ENCODE peak calls at places on chromosomes 1 and 21, in seven cellular contexts. One of them, this sample, is unnamed.
A peak's percentile ranks its signal among the peaks of the same experiment; 100 is the strongest.

GRCh38 chr1:41448831-41449230 is 35.7 kb downstream of the EDN2 start:
- DNase-seq in GM06990: no peak
- DNase-seq in heart left ventricle: no peak
- DNase-seq in body of pancreas: no peak
- DNase-seq in left ventricle myocardium inferior: no peak
- DNase-seq in PC-9: no peak
- DNase-seq in ovary: no peak
- DNase-seq in this sample: no peak

GRCh38 chr1:28416509-28417194 is 47.1 kb downstream of the PHACTR4 start:
- DNase-seq in PC-9: no peak
- DNase-seq in left ventricle myocardium inferior: no peak
- DNase-seq in body of pancreas: no peak
- DNase-seq in heart left ventricle: no peak
- DNase-seq in ovary: no peak
- DNase-seq in GM06990: no peak
- DNase-seq in this sample: no peak

GRCh38 chr1:25615563-25616079 is 970 bp upstream of the MAN1C1 start:
- DNase-seq in body of pancreas: no peak
- DNase-seq in GM06990: no peak
- DNase-seq in heart left ventricle: no peak
- DNase-seq in PC-9: no peak
- DNase-seq in ovary: no peak
- DNase-seq in left ventricle myocardium inferior: no peak
- DNase-seq in this sample: no peak

GRCh38 chr1:53121319-53122172 is 20.9 kb downstream of the SLC1A7 start:
- DNase-seq in heart left ventricle: peak; percentile 85
- DNase-seq in left ventricle myocardium inferior: peak; percentile 69
- DNase-seq in body of pancreas: peak; percentile 41
- DNase-seq in GM06990: no peak
- DNase-seq in ovary: peak; percentile 83
- DNase-seq in PC-9: no peak
- DNase-seq in this sample: no peak

GRCh38 chr1:117367769-117368059 is 465 bp downstream of the MAN1A2 start:
- DNase-seq in ovary: no peak
- DNase-seq in left ventricle myocardium inferior: no peak
- DNase-seq in PC-9: no peak
- DNase-seq in body of pancreas: no peak
- DNase-seq in heart left ventricle: no peak
- DNase-seq in GM06990: no peak
- DNase-seq in this sample: no peak

GRCh38 chr1:225713281-225713680 is 60.4 kb upstream of the ENAH start:
- DNase-seq in heart left ventricle: no peak
- DNase-seq in GM06990: no peak
- DNase-seq in left ventricle myocardium inferior: no peak
- DNase-seq in body of pancreas: no peak
- DNase-seq in PC-9: no peak
- DNase-seq in ovary: no peak
- DNase-seq in this sample: no peak

GRCh38 chr1:218851601-218852000 is 322.1 kb upstream of the LYPLAL1 start:
- DNase-seq in left ventricle myocardium inferior: no peak
- DNase-seq in PC-9: no peak
- DNase-seq in GM06990: no peak
- DNase-seq in body of pancreas: no peak
- DNase-seq in heart left ventricle: no peak
- DNase-seq in ovary: no peak
- DNase-seq in this sample: no peak

GRCh38 chr1:64133036-64133435 is 70.4 kb upstream of the UBE2U start:
- DNase-seq in heart left ventricle: no peak
- DNase-seq in body of pancreas: peak; percentile 13
- DNase-seq in left ventricle myocardium inferior: no peak
- DNase-seq in GM06990: no peak
- DNase-seq in PC-9: peak; percentile 94
- DNase-seq in ovary: no peak
- DNase-seq in this sample: peak; percentile 76

GRCh38 chr1:215416497-215416896 is 150.6 kb upstream of the KCTD3 start:
- DNase-seq in left ventricle myocardium inferior: no peak
- DNase-seq in GM06990: no peak
- DNase-seq in ovary: no peak
- DNase-seq in PC-9: no peak
- DNase-seq in body of pancreas: no peak
- DNase-seq in heart left ventricle: no peak
- DNase-seq in this sample: no peak

GRCh38 chr1:109499661-109500536 is 6.0 kb downstream of the CYB561D1 start:
- DNase-seq in PC-9: peak; percentile 69
- DNase-seq in heart left ventricle: no peak
- DNase-seq in GM06990: no peak
- DNase-seq in body of pancreas: peak; percentile 55
- DNase-seq in ovary: no peak
- DNase-seq in left ventricle myocardium inferior: no peak
- DNase-seq in this sample: peak; percentile 49

GRCh38 chr1:151443846-151444790 is 15.2 kb downstream of the POGZ start:
- DNase-seq in left ventricle myocardium inferior: no peak
- DNase-seq in body of pancreas: peak; percentile 78
- DNase-seq in PC-9: peak; percentile 77
- DNase-seq in GM06990: peak; percentile 24
- DNase-seq in ovary: no peak
- DNase-seq in heart left ventricle: no peak
- DNase-seq in this sample: peak; percentile 53

GRCh38 chr1:33762962-33763361 is 100.9 kb upstream of the HMGB4 start:
- DNase-seq in ovary: no peak
- DNase-seq in PC-9: no peak
- DNase-seq in body of pancreas: no peak
- DNase-seq in GM06990: no peak
- DNase-seq in heart left ventricle: no peak
- DNase-seq in left ventricle myocardium inferior: no peak
- DNase-seq in this sample: no peak

GRCh38 chr1:145692785-145693443 is 14.3 kb downstream of the PDZK1 start:
- DNase-seq in ovary: no peak
- DNase-seq in PC-9: no peak
- DNase-seq in body of pancreas: no peak
- DNase-seq in GM06990: no peak
- DNase-seq in heart left ventricle: no peak
- DNase-seq in left ventricle myocardium inferior: no peak
- DNase-seq in this sample: no peak

GRCh38 chr1:151055581-151055980 is 3.8 kb downstream of the CDC42SE1 start:
- DNase-seq in ovary: no peak
- DNase-seq in heart left ventricle: no peak
- DNase-seq in body of pancreas: no peak
- DNase-seq in PC-9: no peak
- DNase-seq in left ventricle myocardium inferior: no peak
- DNase-seq in GM06990: no peak
- DNase-seq in this sample: no peak

GRCh38 chr1:226305184-226305583 is 3.8 kb downstream of the LIN9 start:
- DNase-seq in ovary: no peak
- DNase-seq in left ventricle myocardium inferior: no peak
- DNase-seq in GM06990: no peak
- DNase-seq in heart left ventricle: no peak
- DNase-seq in body of pancreas: no peak
- DNase-seq in PC-9: no peak
- DNase-seq in this sample: no peak

GRCh38 chr1:116710326-116711060 is 43.0 kb upstream of the IGSF3 start:
- DNase-seq in PC-9: peak; percentile 58
- DNase-seq in ovary: no peak
- DNase-seq in body of pancreas: no peak
- DNase-seq in left ventricle myocardium inferior: no peak
- DNase-seq in GM06990: no peak
- DNase-seq in heart left ventricle: no peak
- DNase-seq in this sample: no peak

GRCh38 chr1:244388961-244389360 is 62.7 kb downstream of the ADSS2 start:
- DNase-seq in PC-9: no peak
- DNase-seq in ovary: no peak
- DNase-seq in body of pancreas: no peak
- DNase-seq in GM06990: no peak
- DNase-seq in left ventricle myocardium inferior: no peak
- DNase-seq in heart left ventricle: no peak
- DNase-seq in this sample: no peak

GRCh38 chr1:237282266-237282783 is 240.3 kb downstream of the RYR2 start:
- DNase-seq in GM06990: no peak
- DNase-seq in left ventricle myocardium inferior: no peak
- DNase-seq in heart left ventricle: no peak
- DNase-seq in PC-9: no peak
- DNase-seq in body of pancreas: no peak
- DNase-seq in ovary: no peak
- DNase-seq in this sample: no peak

GRCh38 chr1:39129514-39129913 is 75.0 kb upstream of the MACF1 start:
- DNase-seq in GM06990: no peak
- DNase-seq in PC-9: no peak
- DNase-seq in left ventricle myocardium inferior: no peak
- DNase-seq in heart left ventricle: no peak
- DNase-seq in ovary: no peak
- DNase-seq in body of pancreas: no peak
- DNase-seq in this sample: no peak

GRCh38 chr1:31736675-31737074 is 27.5 kb downstream of the ADGRB2 start:
- DNase-seq in PC-9: no peak
- DNase-seq in left ventricle myocardium inferior: no peak
- DNase-seq in GM06990: no peak
- DNase-seq in heart left ventricle: no peak
- DNase-seq in body of pancreas: peak; percentile 59
- DNase-seq in ovary: no peak
- DNase-seq in this sample: no peak

GRCh38 chr21:15552914-15553491 is 176.8 kb upstream of the USP25 start:
- DNase-seq in GM06990: no peak
- DNase-seq in ovary: no peak
- DNase-seq in left ventricle myocardium inferior: no peak
- DNase-seq in PC-9: peak; percentile 37
- DNase-seq in heart left ventricle: no peak
- DNase-seq in body of pancreas: no peak
- DNase-seq in this sample: no peak

GRCh38 chr1:232221790-232222499 is 408.0 kb downstream of the SIPA1L2 start:
- DNase-seq in left ventricle myocardium inferior: no peak
- DNase-seq in body of pancreas: no peak
- DNase-seq in PC-9: peak; percentile 88
- DNase-seq in heart left ventricle: no peak
- DNase-seq in ovary: no peak
- DNase-seq in GM06990: no peak
- DNase-seq in this sample: no peak

GRCh38 chr1:1433804-1434130 is 1.7 kb upstream of the VWA1 start:
- DNase-seq in heart left ventricle: no peak
- DNase-seq in ovary: peak; percentile 71
- DNase-seq in left ventricle myocardium inferior: no peak
- DNase-seq in GM06990: no peak
- DNase-seq in PC-9: peak; percentile 68
- DNase-seq in body of pancreas: no peak
- DNase-seq in this sample: no peak

GRCh38 chr1:225651872-225652725 is 824 bp downstream of the ENAH start:
- DNase-seq in ovary: peak; percentile 50
- DNase-seq in heart left ventricle: no peak
- DNase-seq in body of pancreas: peak; percentile 62
- DNase-seq in GM06990: no peak
- DNase-seq in left ventricle myocardium inferior: peak; percentile 31
- DNase-seq in PC-9: no peak
- DNase-seq in this sample: no peak

GRCh38 chr21:31909153-31909771 is 36.4 kb downstream of the HUNK start:
- DNase-seq in GM06990: no peak
- DNase-seq in body of pancreas: no peak
- DNase-seq in heart left ventricle: no peak
- DNase-seq in ovary: peak; percentile 53
- DNase-seq in PC-9: no peak
- DNase-seq in left ventricle myocardium inferior: no peak
- DNase-seq in this sample: no peak

GRCh38 chr1:31372961-31373896 is at the start of gene FABP3:
- DNase-seq in ovary: peak; percentile 88
- DNase-seq in left ventricle myocardium inferior: peak; percentile 87
- DNase-seq in body of pancreas: peak; percentile 81
- DNase-seq in heart left ventricle: peak; percentile 94
- DNase-seq in GM06990: peak; percentile 24
- DNase-seq in PC-9: no peak
- DNase-seq in this sample: no peak

GRCh38 chr1:179889619-179890018 is 7.5 kb downstream of the TOR1AIP1 start:
- DNase-seq in GM06990: no peak
- DNase-seq in left ventricle myocardium inferior: no peak
- DNase-seq in PC-9: no peak
- DNase-seq in heart left ventricle: no peak
- DNase-seq in ovary: no peak
- DNase-seq in body of pancreas: no peak
- DNase-seq in this sample: no peak
- H3K36me3 ChIP-seq in GM06990: peaks cover 7% of the 10 kb centered on the region
- H3K36me3 ChIP-seq in left ventricle myocardium inferior: peaks cover 71% of the 10 kb centered on the region
- H3K36me3 ChIP-seq in PC-9: no peaks in the 10 kb centered on the region
- H3K36me3 ChIP-seq in heart left ventricle: peaks cover 98% of the 10 kb centered on the region
- H3K36me3 ChIP-seq in ovary: no peaks in the 10 kb centered on the region
- H3K36me3 ChIP-seq in body of pancreas: no peaks in the 10 kb centered on the region
- H3K36me3 ChIP-seq in this sample: peaks cover 9% of the 10 kb centered on the region

DNA sequence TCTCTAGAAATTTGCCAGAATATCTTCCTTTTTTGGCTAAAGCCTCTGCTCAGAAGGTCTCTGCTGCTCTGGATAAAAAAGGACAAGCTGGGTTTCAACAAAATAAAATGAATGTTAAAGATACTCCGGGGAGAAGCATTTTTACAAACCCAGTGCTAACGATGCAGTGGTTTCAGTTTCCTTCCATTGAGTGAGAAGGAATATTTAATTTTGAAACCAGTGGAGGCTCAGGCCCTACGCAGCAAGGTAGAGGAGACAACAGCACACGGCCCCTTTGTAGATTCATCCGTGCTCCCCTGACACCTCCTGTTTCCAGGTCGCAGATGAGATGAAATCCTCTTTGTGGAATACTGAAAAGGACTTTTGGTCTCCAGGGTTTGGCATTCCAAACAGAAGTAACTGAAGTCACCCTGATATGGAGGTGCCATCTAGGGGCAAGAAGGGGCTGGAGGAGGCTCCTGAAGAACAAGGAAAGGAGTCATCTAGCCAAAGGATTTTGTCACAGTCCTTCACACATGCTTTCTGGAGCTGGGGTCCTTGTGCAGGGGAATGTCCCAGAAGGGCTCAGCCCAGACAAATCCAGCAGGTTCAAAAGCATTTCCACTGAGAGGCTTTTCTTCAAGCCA is 65.7 kb upstream of the SYT6 start:
- DNase-seq in left ventricle myocardium inferior: no peak
- DNase-seq in ovary: no peak
- DNase-seq in GM06990: no peak
- DNase-seq in heart left ventricle: no peak
- DNase-seq in PC-9: no peak
- DNase-seq in body of pancreas: no peak
- DNase-seq in this sample: no peak
- TF ChIP-seq CTCF in left ventricle myocardium inferior: peak; percentile 18
- TF ChIP-seq CTCF in ovary: no peak
- TF ChIP-seq CTCF in GM06990: no peak
- TF ChIP-seq CTCF in heart left ventricle: peak; percentile 8
- TF ChIP-seq CTCF in PC-9: peak; percentile 58
- TF ChIP-seq CTCF in body of pancreas: peak; percentile 30
- TF ChIP-seq CTCF in this sample: peak; percentile 35

DNA sequence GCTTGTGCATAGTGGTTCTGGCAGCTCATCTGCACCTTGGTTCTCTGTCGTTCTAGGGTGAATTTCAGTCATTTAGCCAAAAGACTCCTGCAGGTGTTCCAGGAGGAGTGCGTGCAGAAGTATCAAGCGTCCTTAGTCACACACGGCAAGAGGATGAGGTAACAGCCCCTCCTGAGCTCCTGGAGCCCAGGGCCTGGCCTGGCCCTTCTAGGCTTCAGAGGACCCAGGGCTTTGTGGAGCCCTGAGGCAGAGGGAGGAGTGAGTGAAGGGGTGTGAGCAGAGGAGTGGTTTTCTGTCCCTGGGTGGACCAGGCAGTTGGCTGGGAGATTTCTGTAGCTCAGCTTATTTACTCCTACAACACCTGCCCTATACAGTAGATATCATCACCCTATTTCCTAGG is 15.7 kb upstream of the RASSF5 start:
- DNase-seq in ovary: no peak
- DNase-seq in body of pancreas: no peak
- DNase-seq in heart left ventricle: no peak
- DNase-seq in GM06990: no peak
- DNase-seq in PC-9: no peak
- DNase-seq in left ventricle myocardium inferior: no peak
- DNase-seq in this sample: no peak
- H3K27me3 ChIP-seq in ovary: no peaks in the 10 kb centered on the region
- H3K27me3 ChIP-seq in body of pancreas: no peaks in the 10 kb centered on the region
- H3K27me3 ChIP-seq in heart left ventricle: no peaks in the 10 kb centered on the region
- H3K27me3 ChIP-seq in GM06990: no peaks in the 10 kb centered on the region
- H3K27me3 ChIP-seq in PC-9: no peaks in the 10 kb centered on the region
- H3K27me3 ChIP-seq in left ventricle myocardium inferior: no peaks in the 10 kb centered on the region
- H3K27me3 ChIP-seq in this sample: no peaks in the 10 kb centered on the region

GRCh38 chr1:204437796-204438570 is 26.4 kb upstream of the PPP1R15B start:
- DNase-seq in heart left ventricle: no peak
- DNase-seq in body of pancreas: no peak
- DNase-seq in PC-9: peak; percentile 73
- DNase-seq in GM06990: no peak
- DNase-seq in ovary: no peak
- DNase-seq in left ventricle myocardium inferior: no peak
- DNase-seq in this sample: no peak
- H3K36me3 ChIP-seq in heart left ventricle: peaks cover 100% of the 10 kb centered on the region
- H3K36me3 ChIP-seq in body of pancreas: no peaks in the 10 kb centered on the region
- H3K36me3 ChIP-seq in PC-9: peaks cover 67% of the 10 kb centered on the region
- H3K36me3 ChIP-seq in GM06990: peaks cover 17% of the 10 kb centered on the region
- H3K36me3 ChIP-seq in ovary: no peaks in the 10 kb centered on the region
- H3K36me3 ChIP-seq in left ventricle myocardium inferior: peaks cover 99% of the 10 kb centered on the region
- H3K36me3 ChIP-seq in this sample: no peaks in the 10 kb centered on the region

This sample was measured in BJ.